ENCODE peak calls at places on chromosome 9, in eight cellular contexts. W is body of pancreas; Z is GM23338; N is heart left ventricle; F is fibroblast of lung; D is CD8-positive, alpha-beta memory T cell; H is stomach; C is Peyer's patch. V is an unnamed sample. For H3K4me1, the result is how much of the 10 kb centered on the place peaks cover.

GRCh38 chr9:76116913-76117312 is 226.4 kb downstream of the PCSK5 start:
- DNase-seq in W (no peak), Z (no peak), N (no peak), F (peak), D (no peak), H (no peak), C (no peak), V (peak)

GRCh38 chr9:127051881-127052595 is 70.4 kb downstream of the ANGPTL2 start:
- DNase-seq in W (no peak), Z (no peak), N (no peak), F (no peak), D (no peak), H (no peak), C (no peak), V (no peak)

GRCh38 chr9:8234286-8234819 is 434.8 kb upstream of the DMAC1 start:
- DNase-seq in W (no peak), Z (peak), N (no peak), F (no peak), D (no peak), H (no peak), C (no peak), V (no peak)

GRCh38 chr9:27530915-27531762 is 1.5 kb upstream of the MOB3B start:
- DNase-seq in W (no peak), Z (no peak), N (no peak), F (no peak), D (no peak), H (no peak), C (no peak), V (peak)

GRCh38 chr9:95004452-95005275 is 278.2 kb downstream of the AOPEP start:
- DNase-seq in W (peak), Z (peak), N (peak), F (peak), D (no peak), H (peak), C (no peak), V (no peak)

GRCh38 chr9:71608021-71608420 is 160.3 kb downstream of the CEMIP2 start:
- DNase-seq in W (no peak), Z (no peak), N (no peak), F (no peak), D (no peak), H (no peak), C (no peak), V (no peak)

GRCh38 chr9:126650830-126651341 is 37.2 kb downstream of the LMX1B start:
- DNase-seq in W (no peak), Z (no peak), N (no peak), F (no peak), D (no peak), H (no peak), C (no peak), V (no peak)

GRCh38 chr9:111598730-111599091 is 736 bp downstream of the PTGR1 start:
- DNase-seq in W (peak), Z (no peak), N (peak), F (peak), D (no peak), H (peak), C (no peak), V (no peak)

GRCh38 chr9:114117614-114117995 is 18.5 kb upstream of the KIF12 start:
- DNase-seq in W (no peak), Z (no peak), N (no peak), F (no peak), D (no peak), H (no peak), C (no peak), V (no peak)

GRCh38 chr9:104658496-104659195 is 35.7 kb upstream of the OR13D1 start:
- DNase-seq in W (no peak), Z (no peak), N (no peak), F (no peak), D (no peak), H (no peak), C (no peak), V (no peak)

GRCh38 chr9:125674981-125675973 is 31.7 kb downstream of the MAPKAP1 start:
- DNase-seq in W (no peak), Z (no peak), N (no peak), F (peak), D (no peak), H (no peak), C (no peak), V (peak)

GRCh38 chr9:22215492-22215891 is 206.4 kb upstream of the CDKN2B start:
- DNase-seq in W (no peak), Z (no peak), N (no peak), F (no peak), D (no peak), H (no peak), C (no peak), V (no peak)

GRCh38 chr9:130421154-130421801 is 23.5 kb upstream of the ASS1 start:
- DNase-seq in W (no peak), Z (no peak), N (no peak), F (no peak), D (no peak), H (no peak), C (no peak), V (no peak)

GRCh38 chr9:4435197-4435596 is 55.1 kb upstream of the SLC1A1 start:
- DNase-seq in W (no peak), Z (peak), N (no peak), F (peak), D (no peak), H (no peak), C (no peak), V (peak)

GRCh38 chr9:109961579-109961978 is 181.6 kb downstream of the PALM2AKAP2 start:
- DNase-seq in W (no peak), Z (no peak), N (no peak), F (no peak), D (no peak), H (no peak), C (no peak), V (no peak)

GRCh38 chr9:85416720-85417119 is 325.0 kb downstream of the AGTPBP1 start:
- DNase-seq in W (no peak), Z (no peak), N (no peak), F (no peak), D (no peak), H (no peak), C (no peak), V (no peak)

GRCh38 chr9:4596165-4596922 is 65.8 kb upstream of the PLPP6 start:
- DNase-seq in W (no peak), Z (no peak), N (no peak), F (no peak), D (peak), H (no peak), C (peak), V (no peak)

GRCh38 chr9:115115117-115115880 is 2.7 kb downstream of the TNC start:
- DNase-seq in W (no peak), Z (no peak), N (no peak), F (peak), D (no peak), H (no peak), C (no peak), V (no peak)

GRCh38 chr9:115118471-115119156 is 657 bp upstream of the TNC start:
- DNase-seq in W (peak), Z (peak), N (peak), F (peak), D (no peak), H (peak), C (peak), V (peak)

GRCh38 chr9:115116620-115117284 is 1.2 kb downstream of the TNC start:
- DNase-seq in W (no peak), Z (no peak), N (no peak), F (no peak), D (no peak), H (no peak), C (no peak), V (no peak)

GRCh38 chr9:115115924-115116323 is 2.0 kb downstream of the TNC start:
- DNase-seq in W (no peak), Z (no peak), N (no peak), F (peak), D (no peak), H (no peak), C (no peak), V (peak)

DNA sequence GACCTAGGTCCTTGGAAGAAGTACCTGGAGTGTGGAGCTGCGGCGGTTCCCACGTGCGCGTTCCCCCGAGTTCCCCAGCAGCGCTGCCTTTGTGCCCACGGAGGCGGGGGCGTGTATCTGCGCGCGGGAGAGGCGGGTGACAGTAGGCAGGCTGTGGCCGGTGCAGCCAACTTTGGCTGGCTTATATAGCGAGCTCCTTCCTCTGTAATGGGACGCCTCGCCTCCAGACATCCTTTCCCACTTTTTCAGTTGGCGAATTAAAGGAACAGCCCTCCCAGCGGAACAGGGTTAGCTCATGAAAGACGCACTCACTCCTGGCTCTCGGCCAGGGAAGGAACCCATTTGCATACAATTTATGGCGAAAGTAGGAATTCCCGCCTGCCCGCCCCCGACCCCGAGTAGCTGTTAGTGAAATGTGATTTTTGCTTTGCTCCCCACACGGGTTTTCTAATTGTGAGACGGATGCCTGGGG is at the start of gene TNC:
- DNase-seq in W (peak), Z (peak), N (peak), F (peak), D (no peak), H (peak), C (peak), V (peak)
- H3K27ac ChIP-seq in W (no peak), Z (no peak), N (peak), F (peak), D (no peak), H (peak), C (peak), V (peak)

DNA sequence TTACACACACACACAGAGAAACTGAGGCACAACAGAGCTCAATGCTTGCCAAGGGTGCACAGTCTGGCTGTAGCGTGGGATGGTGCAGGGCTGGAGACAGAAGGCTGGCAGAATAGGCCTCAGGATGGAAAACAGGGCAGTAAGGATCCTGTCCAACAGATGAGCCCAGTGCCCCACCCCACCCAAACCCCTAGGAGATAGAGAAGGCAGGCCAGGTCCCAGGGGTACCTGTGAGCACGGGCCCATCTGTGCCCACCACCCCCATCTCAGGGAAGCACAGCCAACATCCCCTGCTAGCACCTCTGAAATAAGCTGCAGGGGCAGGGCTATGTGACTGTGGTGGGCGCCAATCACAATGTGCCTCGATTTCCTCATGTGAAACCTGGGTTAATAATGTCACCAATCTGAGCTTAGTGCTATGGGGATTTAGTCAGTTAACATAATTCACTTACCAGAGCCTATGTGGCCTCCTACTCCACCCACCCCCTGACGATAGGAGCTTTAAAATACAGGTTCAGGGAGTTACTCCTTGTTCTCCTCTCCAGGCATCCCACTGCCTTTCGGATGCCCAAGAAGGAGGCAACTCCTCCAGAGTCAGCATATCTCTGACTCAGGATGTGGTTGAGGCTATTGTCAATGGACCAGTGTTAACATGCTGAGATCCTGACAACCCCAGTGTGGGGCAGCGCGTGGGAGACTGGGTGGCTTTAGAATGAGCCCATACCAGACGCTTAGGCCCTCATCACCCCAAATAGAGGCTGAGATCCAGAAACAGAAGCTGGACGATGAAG is 27.6 kb downstream of the BICD2 start:
- DNase-seq in W (no peak), Z (no peak), N (no peak), F (peak), D (no peak), H (no peak), C (no peak), V (peak)
- H3K4me1 ChIP-seq in W (under half), Z (under half), N (half or more), F (under half), D (under half), H (half or more), C (under half), V (half or more)

GRCh38 chr9:131528886-131529505 is 2.1 kb downstream of the UCK1 start:
- DNase-seq in W (no peak), Z (no peak), N (no peak), F (no peak), D (no peak), H (no peak), C (no peak), V (no peak)
- H3K27ac ChIP-seq in W (no peak), Z (no peak), N (no peak), F (no peak), D (no peak), H (no peak), C (no peak), V (no peak)

GRCh38 chr9:136664799-136665082 is 2.0 kb downstream of the EGFL7 start:
- DNase-seq in W (no peak), Z (peak), N (no peak), F (no peak), D (no peak), H (no peak), C (no peak), V (no peak)
- H3K4me1 ChIP-seq in W (under half), Z (under half), N (under half), F (under half), D (under half), H (under half), C (under half), V (under half)

GRCh38 chr9:99354104-99354503 is 132.0 kb downstream of the SEC61B start:
- DNase-seq in W (no peak), Z (no peak), N (no peak), F (no peak), D (no peak), H (no peak), C (no peak), V (no peak)
- H3K27ac ChIP-seq in W (no peak), Z (no peak), N (no peak), F (peak), D (no peak), H (peak), C (no peak), V (no peak)

GRCh38 chr9:98101868-98102273 is 17.2 kb downstream of the TRIM14 start:
- DNase-seq in W (no peak), Z (peak), N (no peak), F (peak), D (peak), H (peak), C (peak), V (no peak)
- H3K4me1 ChIP-seq in W (under half), Z (under half), N (half or more), F (under half), D (half or more), H (under half), C (under half), V (under half)

GRCh38 chr9:123090198-123090896 is 56.9 kb downstream of the GPR21 start:
- DNase-seq in W (no peak), Z (no peak), N (no peak), F (peak), D (no peak), H (no peak), C (no peak), V (no peak)
- H3K27ac ChIP-seq in W (no peak), Z (peak), N (no peak), F (no peak), D (no peak), H (no peak), C (no peak), V (no peak)

GRCh38 chr9:33131505-33132248 is 35.5 kb downstream of the B4GALT1 start:
- DNase-seq in W (no peak), Z (no peak), N (no peak), F (no peak), D (no peak), H (no peak), C (no peak), V (no peak)

GRCh38 chr9:33130501-33130900 is 36.6 kb downstream of the B4GALT1 start:
- DNase-seq in W (no peak), Z (no peak), N (no peak), F (peak), D (no peak), H (no peak), C (no peak), V (peak)

GRCh38 chr9:33133186-33133585 is 34.0 kb downstream of the B4GALT1 start:
- DNase-seq in W (no peak), Z (no peak), N (no peak), F (no peak), D (no peak), H (no peak), C (no peak), V (peak)

GRCh38 chr9:33130961-33131360 is 36.2 kb downstream of the B4GALT1 start:
- DNase-seq in W (no peak), Z (no peak), N (no peak), F (no peak), D (no peak), H (no peak), C (no peak), V (no peak)

DNA sequence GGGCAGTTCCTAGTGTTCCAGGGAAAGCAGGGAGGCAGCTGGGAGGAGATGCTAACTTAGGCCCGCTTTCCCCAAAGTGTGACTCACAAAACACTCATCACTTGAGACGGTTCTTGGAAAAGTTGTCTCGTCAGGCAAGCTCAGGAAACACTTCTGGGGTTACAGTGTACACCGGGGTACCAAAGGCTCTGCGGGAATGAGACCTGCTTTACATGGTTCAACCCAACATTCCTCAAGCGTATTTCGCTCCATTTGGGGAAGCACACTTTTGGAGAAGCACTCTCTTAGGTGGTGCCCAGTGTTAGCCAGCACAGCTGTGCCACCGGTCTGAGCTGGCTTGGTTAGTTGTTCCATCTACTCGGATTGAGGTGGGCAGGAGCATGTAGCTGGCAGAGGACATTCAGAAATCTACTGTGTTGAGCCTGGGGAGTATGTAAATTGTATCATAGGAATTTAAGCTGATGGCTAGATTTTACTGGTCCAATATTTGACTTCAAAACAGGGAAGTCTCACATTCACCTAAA is 34.8 kb downstream of the B4GALT1 start:
- DNase-seq in W (no peak), Z (no peak), N (peak), F (peak), D (no peak), H (no peak), C (no peak), V (peak)
- H3K4me1 ChIP-seq in W (half or more), Z (under half), N (half or more), F (under half), D (half or more), H (half or more), C (under half), V (under half)

GRCh38 chr9:136404801-136405136 is 4.8 kb upstream of the SNAPC4 start:
- DNase-seq in W (no peak), Z (no peak), N (no peak), F (no peak), D (no peak), H (no peak), C (no peak), V (no peak)
- H3K27ac ChIP-seq in W (no peak), Z (no peak), N (peak), F (no peak), D (peak), H (no peak), C (no peak), V (no peak)

DNA sequence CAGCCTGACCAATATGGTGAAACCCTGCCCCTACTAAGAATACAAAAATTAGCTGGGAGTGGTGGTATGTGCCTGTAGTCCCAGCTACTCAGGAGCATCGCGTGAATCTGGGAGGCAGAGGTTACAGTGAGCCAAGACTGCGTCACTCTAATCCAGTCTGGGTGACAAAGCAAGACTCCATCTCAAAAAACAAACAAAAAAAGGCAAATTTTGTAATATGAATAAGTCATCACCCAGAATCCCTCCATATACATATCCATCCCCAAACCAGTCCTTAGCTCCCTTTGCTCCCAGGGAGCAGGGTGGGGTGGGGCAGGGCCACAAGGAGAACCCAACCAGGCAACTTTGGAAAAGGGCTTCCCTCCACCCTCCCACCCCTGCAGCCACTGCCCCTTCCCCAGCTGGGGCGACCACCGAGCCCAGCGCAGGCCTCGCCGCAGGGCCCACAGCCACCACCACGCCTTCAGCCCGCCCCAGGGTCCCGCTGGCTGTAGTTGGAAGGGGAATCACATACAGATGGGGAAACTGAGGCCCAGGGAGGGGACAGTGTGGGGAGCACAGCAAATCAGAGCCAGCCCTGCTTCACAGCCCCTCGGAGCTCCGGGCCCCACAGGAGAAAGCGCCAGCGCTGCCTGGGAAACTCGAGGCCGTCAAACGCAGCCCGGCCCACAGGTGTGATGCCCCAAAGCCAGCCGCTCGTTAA is 7.8 kb downstream of the NOTCH1 start:
- DNase-seq in W (no peak), Z (no peak), N (no peak), F (no peak), D (no peak), H (no peak), C (no peak), V (no peak)
- H3K4me1 ChIP-seq in W (half or more), Z (under half), N (half or more), F (under half), D (half or more), H (half or more), C (under half), V (under half)

V was measured in foreskin keratinocyte.